ENCODE peak calls at places on chromosomes 3 and 15, in eight cellular contexts. S is left lung; J is CD8-positive, alpha-beta T cell; Q is upper lobe of right lung; X is endothelial cell of umbilical vein; A is AG09309; W is bronchial epithelial cell; C is AG04450. T is an unnamed sample.

GRCh38 chr15:62469874-62470688 is 305.0 kb upstream of the C2CD4B start:
- DNase-seq in S (peak; percentile 49), J (no peak), Q (no peak), X (no peak), A (peak; percentile 91), W (peak; percentile 16), C (peak; percentile 54), T (peak; percentile 71)

GRCh38 chr3:150887031-150887430 is 18.2 kb downstream of the MINDY4B start:
- DNase-seq in S (no peak), J (no peak), Q (no peak), X (no peak), A (no peak), W (peak; percentile 42), C (no peak), T (no peak)

GRCh38 chr3:23085256-23085655 is 117.9 kb upstream of the UBE2E2 start:
- DNase-seq in S (no peak), J (no peak), Q (no peak), X (no peak), A (no peak), W (no peak), C (no peak), T (no peak)

GRCh38 chr3:21750291-21750690 is 719 bp downstream of the ZNF385D start:
- DNase-seq in S (no peak), J (no peak), Q (no peak), X (no peak), A (no peak), W (peak; percentile 78), C (no peak), T (no peak)

GRCh38 chr3:134057006-134057832 is 27.5 kb upstream of the SLCO2A1 start:
- DNase-seq in S (no peak), J (no peak), Q (peak; percentile 49), X (no peak), A (no peak), W (peak; percentile 36), C (no peak), T (peak; percentile 49)

GRCh38 chr3:192188218-192188835 is 539.0 kb downstream of the FGF12 start:
- DNase-seq in S (peak; percentile 39), J (no peak), Q (peak; percentile 67), X (peak; percentile 46), A (no peak), W (peak; percentile 25), C (no peak), T (peak; percentile 74)

GRCh38 chr3:4772171-4772804 is 206.9 kb upstream of the BHLHE40 start:
- DNase-seq in S (peak; percentile 64), J (no peak), Q (peak; percentile 69), X (peak; percentile 95), A (peak; percentile 84), W (no peak), C (peak; percentile 20), T (peak; percentile 41)

GRCh38 chr3:141129049-141130038 is 78.2 kb downstream of the SPSB4 start:
- DNase-seq in S (no peak), J (no peak), Q (no peak), X (no peak), A (no peak), W (no peak), C (no peak), T (no peak)

DNA sequence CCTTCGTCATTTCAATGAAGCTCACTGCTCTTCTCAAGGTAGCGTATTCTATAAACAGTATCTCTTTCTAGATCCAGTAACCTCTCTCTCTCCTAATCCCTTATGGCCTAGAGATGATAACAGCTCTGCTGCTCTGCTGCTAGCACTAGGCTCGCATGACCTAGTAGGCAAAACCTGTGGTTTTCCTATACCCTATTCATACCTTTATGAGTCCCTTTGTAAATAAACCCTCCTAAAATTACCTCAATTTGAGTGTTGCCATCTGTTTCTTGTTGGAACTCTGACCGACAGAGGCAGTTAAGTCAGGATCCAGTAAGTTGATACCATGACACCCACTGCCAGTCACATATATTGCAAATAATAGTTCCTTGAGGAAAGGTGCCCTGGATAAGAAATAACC is 7.3 kb downstream of the CCDC14 start:
- DNase-seq in S (no peak), J (no peak), Q (no peak), X (no peak), A (no peak), W (no peak), C (no peak), T (no peak)
- H3K4me3 ChIP-seq in S (no peak overlapping the region), J (no peak overlapping the region), Q (no peak overlapping the region), X (no peak overlapping the region), A (no peak overlapping the region), W (no peak overlapping the region), C (no peak overlapping the region), T (no peak overlapping the region)

DNA sequence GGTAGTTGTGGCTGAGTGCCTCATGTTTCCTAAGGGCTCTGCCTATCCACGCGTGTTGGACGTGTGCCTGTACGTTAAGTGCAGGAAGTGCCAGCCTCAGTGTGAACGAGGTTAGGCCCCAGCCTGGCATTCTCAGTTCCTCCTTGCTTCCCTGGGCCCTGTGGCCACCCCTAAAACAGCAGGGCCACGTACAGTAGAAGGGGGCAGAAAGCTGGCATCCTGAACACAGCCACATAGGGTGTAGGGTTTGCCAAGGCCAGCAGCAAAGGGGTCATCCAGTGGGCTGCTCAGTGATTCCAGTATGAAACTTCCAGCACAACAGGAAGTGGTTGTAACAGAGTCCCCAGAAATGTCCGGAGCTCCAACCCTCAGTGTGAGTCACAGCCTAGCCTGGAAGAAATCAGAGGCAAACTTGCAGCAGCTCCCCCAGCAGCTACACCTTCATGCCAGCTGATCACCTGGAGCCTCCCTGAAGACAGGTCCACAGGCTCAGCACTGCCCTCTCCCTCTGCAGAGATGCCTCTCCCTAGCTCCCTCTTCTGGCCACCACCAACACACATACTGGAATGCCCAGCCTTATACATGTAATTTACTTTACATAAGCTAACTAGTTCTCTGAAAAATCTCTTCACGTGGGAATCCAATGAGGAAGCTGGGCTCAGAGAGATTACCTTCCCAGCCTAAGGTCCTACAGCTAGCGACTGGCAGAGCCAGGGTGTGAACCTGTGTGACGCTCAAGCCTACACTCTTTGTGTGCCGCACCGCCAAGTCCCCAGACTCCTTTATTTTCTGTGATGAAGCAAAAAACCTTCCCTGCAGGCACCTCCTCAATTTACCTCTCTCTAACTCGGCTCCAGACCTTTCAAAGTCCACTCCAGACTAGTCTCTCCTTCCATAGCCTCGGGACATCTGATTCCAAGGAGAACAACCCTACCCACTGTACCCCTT is 26.6 kb downstream of the ILDR1 start:
- DNase-seq in S (peak; percentile 80), J (no peak), Q (peak; percentile 73), X (peak; percentile 74), A (peak; percentile 21), W (peak; percentile 96), C (peak; percentile 11), T (peak; percentile 65)
- TF ChIP-seq CTCF in S (peak; percentile 30), J (no peak), Q (peak; percentile 48), X (peak; percentile 32), A (peak; percentile 55), W (peak; percentile 72), C (peak; percentile 56), T (peak; percentile 39)

DNA sequence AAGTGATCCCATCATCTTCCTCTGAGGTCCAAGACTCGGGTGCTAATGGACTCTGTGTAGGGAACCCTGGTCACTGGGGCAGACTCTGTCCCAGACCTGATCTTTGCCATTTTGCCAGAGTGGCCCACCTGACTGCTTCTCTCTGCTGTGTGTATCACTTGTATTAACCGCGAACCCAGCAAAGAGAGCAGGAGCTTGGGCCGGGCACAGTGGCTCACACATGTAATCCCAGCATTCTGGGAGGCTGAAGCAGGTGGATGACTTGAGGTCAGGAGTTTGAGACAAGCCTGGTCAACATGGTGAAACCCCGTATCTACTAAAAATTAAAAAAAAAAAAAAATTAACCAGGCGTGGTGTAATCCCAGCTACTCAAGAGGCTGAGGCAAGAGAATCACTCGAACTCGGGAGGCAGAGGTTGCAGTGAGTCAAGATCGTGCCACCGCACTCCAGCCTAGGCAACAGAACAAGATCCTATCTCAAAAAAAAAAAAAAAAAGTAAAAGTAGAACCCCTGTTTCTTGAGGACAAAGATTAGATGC is 32.9 kb upstream of the CYP11A1 start:
- DNase-seq in S (no peak), J (no peak), Q (no peak), X (no peak), A (no peak), W (peak; percentile 59), C (no peak), T (no peak)
- H3K4me3 ChIP-seq in S (no peak overlapping the region), J (peak overlapping the region; percentile 24), Q (no peak overlapping the region), X (no peak overlapping the region), A (no peak overlapping the region), W (no peak overlapping the region), C (no peak overlapping the region), T (no peak overlapping the region)

DNA sequence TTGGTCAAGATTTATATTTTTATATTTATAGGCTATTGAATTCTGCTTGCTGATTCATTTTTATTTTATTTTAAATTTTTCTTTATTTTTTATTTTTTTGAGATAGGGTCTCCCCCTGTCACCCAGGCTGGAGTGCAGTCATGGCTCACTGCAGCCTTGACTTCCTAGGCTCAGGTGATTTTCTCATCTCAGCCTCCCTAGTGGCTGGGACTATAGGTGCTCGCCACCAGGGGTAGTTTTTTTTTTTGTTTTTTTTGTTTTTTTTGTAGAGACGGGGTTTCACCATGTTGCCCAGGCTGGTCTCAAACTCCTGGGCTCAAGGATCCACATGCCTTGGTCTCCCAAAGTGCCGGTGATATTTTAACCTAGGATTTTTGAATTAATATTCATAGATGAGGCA is 31.2 kb downstream of the NR2E3 start:
- DNase-seq in S (no peak), J (no peak), Q (no peak), X (no peak), A (no peak), W (no peak), C (no peak), T (no peak)
- TF ChIP-seq CTCF in S (no peak), J (no peak), Q (no peak), X (no peak), A (no peak), W (no peak), C (no peak), T (no peak)

GRCh38 chr15:41919201-41919820 is 25.5 kb upstream of the SPTBN5 start:
- DNase-seq in S (no peak), J (no peak), Q (peak; percentile 40), X (no peak), A (no peak), W (no peak), C (no peak), T (no peak)

GRCh38 chr15:41923424-41923999 is 29.7 kb upstream of the SPTBN5 start:
- DNase-seq in S (no peak), J (no peak), Q (peak; percentile 2), X (no peak), A (no peak), W (no peak), C (no peak), T (no peak)

GRCh38 chr15:41919954-41920538 is 26.2 kb upstream of the SPTBN5 start:
- DNase-seq in S (no peak), J (no peak), Q (peak; percentile 10), X (peak; percentile 97), A (no peak), W (no peak), C (peak; percentile 81), T (no peak)

GRCh38 chr15:41922353-41922752 is 28.5 kb upstream of the SPTBN5 start:
- DNase-seq in S (no peak), J (no peak), Q (peak; percentile 32), X (no peak), A (no peak), W (no peak), C (no peak), T (no peak)

GRCh38 chr15:41921167-41921566 is 27.3 kb upstream of the SPTBN5 start:
- DNase-seq in S (no peak), J (no peak), Q (peak; percentile 29), X (peak; percentile 43), A (no peak), W (no peak), C (no peak), T (no peak)
- H3K4me3 ChIP-seq in S (no peak overlapping the region), J (no peak overlapping the region), Q (no peak overlapping the region), X (no peak overlapping the region), A (no peak overlapping the region), W (no peak overlapping the region), C (no peak overlapping the region), T (no peak overlapping the region)